ENCODE peak calls at places on chromosomes 1 and 21, in seven cellular contexts. One of them, this sample, is unnamed.

GRCh38 chr1:147246910-147247655 is 4.6 kb downstream of the CHD1L start:
- DNase-seq in stimulated activated CD4-positive, alpha-beta T cell treated with anti-CD3 and anti-CD28 coated beads, Interleukin-1b, Interleukin-23, amount 100 ng/mL, for 4 hours: no peak
- DNase-seq in HL-60: peak; percentile 82
- DNase-seq in AG08396: no peak
- DNase-seq in activated naive CD8-positive, alpha-beta T cell treated with anti-CD3 and anti-CD28 coated beads for 36 hours: no peak
- DNase-seq in kidney epithelial cell: no peak
- DNase-seq in NCI-H2081: no peak
- DNase-seq in this sample: no peak

GRCh38 chr1:22055463-22055862 is 3.0 kb downstream of the CDC42 start:
- DNase-seq in AG08396: no peak
- DNase-seq in NCI-H2081: no peak
- DNase-seq in HL-60: no peak
- DNase-seq in activated naive CD8-positive, alpha-beta T cell treated with anti-CD3 and anti-CD28 coated beads for 36 hours: no peak
- DNase-seq in stimulated activated CD4-positive, alpha-beta T cell treated with anti-CD3 and anti-CD28 coated beads, Interleukin-1b, Interleukin-23, amount 100 ng/mL, for 4 hours: no peak
- DNase-seq in kidney epithelial cell: no peak
- DNase-seq in this sample: no peak

GRCh38 chr1:201786824-201787223 is 42.1 kb upstream of the IPO9 start:
- DNase-seq in NCI-H2081: no peak
- DNase-seq in stimulated activated CD4-positive, alpha-beta T cell treated with anti-CD3 and anti-CD28 coated beads, Interleukin-1b, Interleukin-23, amount 100 ng/mL, for 4 hours: no peak
- DNase-seq in kidney epithelial cell: no peak
- DNase-seq in AG08396: no peak
- DNase-seq in activated naive CD8-positive, alpha-beta T cell treated with anti-CD3 and anti-CD28 coated beads for 36 hours: no peak
- DNase-seq in HL-60: no peak
- DNase-seq in this sample: no peak

GRCh38 chr1:96710708-96711477 is 10.7 kb upstream of the PTBP2 start:
- DNase-seq in HL-60: no peak
- DNase-seq in NCI-H2081: no peak
- DNase-seq in stimulated activated CD4-positive, alpha-beta T cell treated with anti-CD3 and anti-CD28 coated beads, Interleukin-1b, Interleukin-23, amount 100 ng/mL, for 4 hours: no peak
- DNase-seq in activated naive CD8-positive, alpha-beta T cell treated with anti-CD3 and anti-CD28 coated beads for 36 hours: no peak
- DNase-seq in AG08396: peak; percentile 12
- DNase-seq in kidney epithelial cell: no peak
- DNase-seq in this sample: no peak

GRCh38 chr1:65386452-65386851 is 34.0 kb upstream of the LEPR start:
- DNase-seq in AG08396: no peak
- DNase-seq in stimulated activated CD4-positive, alpha-beta T cell treated with anti-CD3 and anti-CD28 coated beads, Interleukin-1b, Interleukin-23, amount 100 ng/mL, for 4 hours: no peak
- DNase-seq in kidney epithelial cell: no peak
- DNase-seq in activated naive CD8-positive, alpha-beta T cell treated with anti-CD3 and anti-CD28 coated beads for 36 hours: no peak
- DNase-seq in NCI-H2081: no peak
- DNase-seq in HL-60: no peak
- DNase-seq in this sample: no peak

GRCh38 chr1:151908228-151908691 is 1.1 kb downstream of the THEM4 start:
- DNase-seq in NCI-H2081: no peak
- DNase-seq in AG08396: peak; percentile 20
- DNase-seq in stimulated activated CD4-positive, alpha-beta T cell treated with anti-CD3 and anti-CD28 coated beads, Interleukin-1b, Interleukin-23, amount 100 ng/mL, for 4 hours: no peak
- DNase-seq in activated naive CD8-positive, alpha-beta T cell treated with anti-CD3 and anti-CD28 coated beads for 36 hours: peak; percentile 17
- DNase-seq in kidney epithelial cell: no peak
- DNase-seq in HL-60: peak; percentile 41
- DNase-seq in this sample: no peak

GRCh38 chr1:207404849-207405525 is 49.1 kb upstream of the CR2 start:
- DNase-seq in stimulated activated CD4-positive, alpha-beta T cell treated with anti-CD3 and anti-CD28 coated beads, Interleukin-1b, Interleukin-23, amount 100 ng/mL, for 4 hours: no peak
- DNase-seq in activated naive CD8-positive, alpha-beta T cell treated with anti-CD3 and anti-CD28 coated beads for 36 hours: no peak
- DNase-seq in NCI-H2081: peak; percentile 49
- DNase-seq in HL-60: no peak
- DNase-seq in AG08396: peak; percentile 60
- DNase-seq in kidney epithelial cell: peak; percentile 31
- DNase-seq in this sample: no peak

GRCh38 chr1:240562111-240562590 is 49.8 kb downstream of the GREM2 start:
- DNase-seq in stimulated activated CD4-positive, alpha-beta T cell treated with anti-CD3 and anti-CD28 coated beads, Interleukin-1b, Interleukin-23, amount 100 ng/mL, for 4 hours: no peak
- DNase-seq in HL-60: no peak
- DNase-seq in activated naive CD8-positive, alpha-beta T cell treated with anti-CD3 and anti-CD28 coated beads for 36 hours: no peak
- DNase-seq in NCI-H2081: no peak
- DNase-seq in kidney epithelial cell: no peak
- DNase-seq in AG08396: peak; percentile 21
- DNase-seq in this sample: no peak

GRCh38 chr21:46120301-46121285 is 22.7 kb downstream of the COL6A2 start:
- DNase-seq in HL-60: no peak
- DNase-seq in NCI-H2081: no peak
- DNase-seq in AG08396: no peak
- DNase-seq in stimulated activated CD4-positive, alpha-beta T cell treated with anti-CD3 and anti-CD28 coated beads, Interleukin-1b, Interleukin-23, amount 100 ng/mL, for 4 hours: no peak
- DNase-seq in activated naive CD8-positive, alpha-beta T cell treated with anti-CD3 and anti-CD28 coated beads for 36 hours: no peak
- DNase-seq in kidney epithelial cell: no peak
- DNase-seq in this sample: no peak

GRCh38 chr1:106534612-106535011 is 521.9 kb upstream of the PRMT6 start:
- DNase-seq in AG08396: no peak
- DNase-seq in kidney epithelial cell: no peak
- DNase-seq in HL-60: no peak
- DNase-seq in NCI-H2081: no peak
- DNase-seq in activated naive CD8-positive, alpha-beta T cell treated with anti-CD3 and anti-CD28 coated beads for 36 hours: no peak
- DNase-seq in stimulated activated CD4-positive, alpha-beta T cell treated with anti-CD3 and anti-CD28 coated beads, Interleukin-1b, Interleukin-23, amount 100 ng/mL, for 4 hours: no peak
- DNase-seq in this sample: no peak

GRCh38 chr1:89881415-89882058 is 60.7 kb downstream of the LRRC8D start:
- DNase-seq in NCI-H2081: no peak
- DNase-seq in AG08396: no peak
- DNase-seq in HL-60: peak; percentile 14
- DNase-seq in stimulated activated CD4-positive, alpha-beta T cell treated with anti-CD3 and anti-CD28 coated beads, Interleukin-1b, Interleukin-23, amount 100 ng/mL, for 4 hours: no peak
- DNase-seq in activated naive CD8-positive, alpha-beta T cell treated with anti-CD3 and anti-CD28 coated beads for 36 hours: peak; percentile 2
- DNase-seq in kidney epithelial cell: no peak
- DNase-seq in this sample: no peak

GRCh38 chr1:98078586-98078985 is 157.8 kb upstream of the DPYD start:
- DNase-seq in AG08396: no peak
- DNase-seq in NCI-H2081: no peak
- DNase-seq in activated naive CD8-positive, alpha-beta T cell treated with anti-CD3 and anti-CD28 coated beads for 36 hours: no peak
- DNase-seq in HL-60: no peak
- DNase-seq in stimulated activated CD4-positive, alpha-beta T cell treated with anti-CD3 and anti-CD28 coated beads, Interleukin-1b, Interleukin-23, amount 100 ng/mL, for 4 hours: no peak
- DNase-seq in kidney epithelial cell: no peak
- DNase-seq in this sample: no peak

GRCh38 chr1:22922640-22923039 is 50.0 kb downstream of the LACTBL1 start:
- DNase-seq in NCI-H2081: no peak
- DNase-seq in kidney epithelial cell: no peak
- DNase-seq in activated naive CD8-positive, alpha-beta T cell treated with anti-CD3 and anti-CD28 coated beads for 36 hours: no peak
- DNase-seq in HL-60: no peak
- DNase-seq in stimulated activated CD4-positive, alpha-beta T cell treated with anti-CD3 and anti-CD28 coated beads, Interleukin-1b, Interleukin-23, amount 100 ng/mL, for 4 hours: no peak
- DNase-seq in AG08396: no peak
- DNase-seq in this sample: no peak

GRCh38 chr1:5921671-5922070 is 70.6 kb downstream of the NPHP4 start:
- DNase-seq in AG08396: no peak
- DNase-seq in kidney epithelial cell: no peak
- DNase-seq in stimulated activated CD4-positive, alpha-beta T cell treated with anti-CD3 and anti-CD28 coated beads, Interleukin-1b, Interleukin-23, amount 100 ng/mL, for 4 hours: no peak
- DNase-seq in NCI-H2081: no peak
- DNase-seq in activated naive CD8-positive, alpha-beta T cell treated with anti-CD3 and anti-CD28 coated beads for 36 hours: no peak
- DNase-seq in HL-60: no peak
- DNase-seq in this sample: no peak

GRCh38 chr1:15492572-15492971 is 16.7 kb downstream of the CELA2B start:
- DNase-seq in stimulated activated CD4-positive, alpha-beta T cell treated with anti-CD3 and anti-CD28 coated beads, Interleukin-1b, Interleukin-23, amount 100 ng/mL, for 4 hours: no peak
- DNase-seq in HL-60: no peak
- DNase-seq in activated naive CD8-positive, alpha-beta T cell treated with anti-CD3 and anti-CD28 coated beads for 36 hours: no peak
- DNase-seq in AG08396: no peak
- DNase-seq in NCI-H2081: no peak
- DNase-seq in kidney epithelial cell: no peak
- DNase-seq in this sample: no peak

This sample was measured in stimulated activated CD8-positive, alpha-beta memory T cell treated with anti-CD3 and anti-CD28 coated beads, Interleukin-7, amount 100 ng/mL, for 4 hours.